ENCODE peak calls at places on chromosome 20, in six cellular contexts. One of them, this sample, is unnamed.

GRCh38 chr20:5606347-5606746 is 143.9 kb upstream of the SHLD1 start:
- DNase-seq in lung: no peak
- DNase-seq in endothelial cell of umbilical vein: no peak
- DNase-seq in PC-3: no peak
- DNase-seq in left ventricle myocardium inferior: no peak
- DNase-seq in Peyer's patch: no peak
- DNase-seq in this sample: no peak

GRCh38 chr20:35617397-35618031 is 1.9 kb downstream of the SPAG4 start:
- DNase-seq in lung: peak; percentile 38
- DNase-seq in endothelial cell of umbilical vein: peak; percentile 67
- DNase-seq in PC-3: peak; percentile 83
- DNase-seq in left ventricle myocardium inferior: peak; percentile 58
- DNase-seq in Peyer's patch: peak; percentile 74
- DNase-seq in this sample: peak; percentile 88

GRCh38 chr20:45283529-45284065 is 23.0 kb upstream of the RBPJL start:
- DNase-seq in lung: no peak
- DNase-seq in endothelial cell of umbilical vein: no peak
- DNase-seq in PC-3: peak; percentile 84
- DNase-seq in left ventricle myocardium inferior: no peak
- DNase-seq in Peyer's patch: no peak
- DNase-seq in this sample: no peak

GRCh38 chr20:50127587-50128519 is 14.9 kb upstream of the UBE2V1 start:
- DNase-seq in lung: no peak
- DNase-seq in endothelial cell of umbilical vein: no peak
- DNase-seq in PC-3: no peak
- DNase-seq in left ventricle myocardium inferior: no peak
- DNase-seq in Peyer's patch: no peak
- DNase-seq in this sample: no peak

GRCh38 chr20:34774431-34774830 is 51.0 kb downstream of the NCOA6 start:
- DNase-seq in lung: no peak
- DNase-seq in endothelial cell of umbilical vein: no peak
- DNase-seq in PC-3: no peak
- DNase-seq in left ventricle myocardium inferior: no peak
- DNase-seq in Peyer's patch: no peak
- DNase-seq in this sample: no peak

GRCh38 chr20:6245436-6245835 is 122.6 kb upstream of the FERMT1 start:
- DNase-seq in lung: no peak
- DNase-seq in endothelial cell of umbilical vein: no peak
- DNase-seq in PC-3: no peak
- DNase-seq in left ventricle myocardium inferior: no peak
- DNase-seq in Peyer's patch: no peak
- DNase-seq in this sample: no peak

GRCh38 chr20:16479666-16480065 is 93.6 kb downstream of the KIF16B start:
- DNase-seq in lung: no peak
- DNase-seq in endothelial cell of umbilical vein: no peak
- DNase-seq in PC-3: no peak
- DNase-seq in left ventricle myocardium inferior: no peak
- DNase-seq in Peyer's patch: no peak
- DNase-seq in this sample: peak; percentile 49

GRCh38 chr20:63574156-63574828 is at the start of gene HELZ2:
- DNase-seq in lung: peak; percentile 78
- DNase-seq in endothelial cell of umbilical vein: peak; percentile 52
- DNase-seq in PC-3: peak; percentile 58
- DNase-seq in left ventricle myocardium inferior: peak; percentile 82
- DNase-seq in Peyer's patch: peak; percentile 93
- DNase-seq in this sample: peak; percentile 82

GRCh38 chr20:6866741-6867140 is 99.3 kb downstream of the BMP2 start:
- DNase-seq in lung: no peak
- DNase-seq in endothelial cell of umbilical vein: no peak
- DNase-seq in PC-3: no peak
- DNase-seq in left ventricle myocardium inferior: no peak
- DNase-seq in Peyer's patch: no peak
- DNase-seq in this sample: no peak

GRCh38 chr20:25327521-25328235 is 63.0 kb downstream of the ABHD12 start:
- DNase-seq in lung: no peak
- DNase-seq in endothelial cell of umbilical vein: no peak
- DNase-seq in PC-3: no peak
- DNase-seq in left ventricle myocardium inferior: no peak
- DNase-seq in Peyer's patch: no peak
- DNase-seq in this sample: no peak

GRCh38 chr20:10217517-10218410 is 866 bp upstream of the SNAP25 start:
- DNase-seq in lung: no peak
- DNase-seq in endothelial cell of umbilical vein: peak; percentile 65
- DNase-seq in PC-3: no peak
- DNase-seq in left ventricle myocardium inferior: no peak
- DNase-seq in Peyer's patch: no peak
- DNase-seq in this sample: no peak
- H3K4me3 ChIP-seq in lung: no peak overlapping the region
- H3K4me3 ChIP-seq in endothelial cell of umbilical vein: peak overlapping the region; percentile 15
- H3K4me3 ChIP-seq in PC-3: no peak overlapping the region
- H3K4me3 ChIP-seq in left ventricle myocardium inferior: peak overlapping the region; percentile 9
- H3K4me3 ChIP-seq in Peyer's patch: no peak overlapping the region
- H3K4me3 ChIP-seq in this sample: no peak overlapping the region

GRCh38 chr20:771741-772464 is 3.6 kb upstream of the SLC52A3 start:
- DNase-seq in lung: no peak
- DNase-seq in endothelial cell of umbilical vein: no peak
- DNase-seq in PC-3: no peak
- DNase-seq in left ventricle myocardium inferior: no peak
- DNase-seq in Peyer's patch: peak; percentile 62
- DNase-seq in this sample: no peak

GRCh38 chr20:766906-767305 is 1.4 kb downstream of the SLC52A3 start:
- DNase-seq in lung: no peak
- DNase-seq in endothelial cell of umbilical vein: no peak
- DNase-seq in PC-3: peak; percentile 15
- DNase-seq in left ventricle myocardium inferior: no peak
- DNase-seq in Peyer's patch: no peak
- DNase-seq in this sample: no peak

GRCh38 chr20:764255-764654 is 4.0 kb downstream of the SLC52A3 start:
- DNase-seq in lung: no peak
- DNase-seq in endothelial cell of umbilical vein: no peak
- DNase-seq in PC-3: no peak
- DNase-seq in left ventricle myocardium inferior: no peak
- DNase-seq in Peyer's patch: no peak
- DNase-seq in this sample: no peak

GRCh38 chr20:770691-771090 is 2.4 kb upstream of the SLC52A3 start:
- DNase-seq in lung: no peak
- DNase-seq in endothelial cell of umbilical vein: no peak
- DNase-seq in PC-3: no peak
- DNase-seq in left ventricle myocardium inferior: no peak
- DNase-seq in Peyer's patch: no peak
- DNase-seq in this sample: no peak

GRCh38 chr20:768426-768978 is at the start of gene SLC52A3:
- DNase-seq in lung: peak; percentile 71
- DNase-seq in endothelial cell of umbilical vein: no peak
- DNase-seq in PC-3: peak; percentile 96
- DNase-seq in left ventricle myocardium inferior: peak; percentile 33
- DNase-seq in Peyer's patch: peak; percentile 89
- DNase-seq in this sample: peak; percentile 59
- TF ChIP-seq CTCF in lung: no peak
- TF ChIP-seq CTCF in endothelial cell of umbilical vein: no peak
- TF ChIP-seq CTCF in PC-3: peak; percentile 92
- TF ChIP-seq CTCF in left ventricle myocardium inferior: peak; percentile 55
- TF ChIP-seq CTCF in Peyer's patch: no peak
- TF ChIP-seq CTCF in this sample: peak; percentile 12

DNA sequence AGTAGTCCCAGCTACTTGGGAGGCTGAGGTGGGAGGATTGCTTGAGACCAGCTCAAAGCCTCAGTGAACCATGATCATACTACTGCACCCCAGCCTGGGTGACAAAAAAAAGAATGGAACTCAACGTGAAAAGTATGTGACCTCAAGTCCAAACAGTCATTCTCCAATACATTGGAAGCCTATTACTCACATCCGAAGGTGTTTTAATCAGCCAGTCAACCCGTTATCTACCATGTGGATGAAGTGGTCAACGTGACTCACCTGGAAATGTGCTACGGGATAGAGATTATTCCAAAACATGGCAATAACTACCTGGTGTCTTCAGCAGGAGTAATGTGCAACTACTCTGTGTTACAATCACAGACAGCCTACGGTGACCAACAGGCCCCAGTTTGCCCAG is 85.8 kb upstream of the TOP1 start:
- DNase-seq in lung: no peak
- DNase-seq in endothelial cell of umbilical vein: no peak
- DNase-seq in PC-3: peak; percentile 45
- DNase-seq in left ventricle myocardium inferior: no peak
- DNase-seq in Peyer's patch: no peak
- DNase-seq in this sample: no peak
- H3K4me1 ChIP-seq in lung: no peaks in the 10 kb centered on the region
- H3K4me1 ChIP-seq in endothelial cell of umbilical vein: no peaks in the 10 kb centered on the region
- H3K4me1 ChIP-seq in PC-3: peaks cover 1% of the 10 kb centered on the region
- H3K4me1 ChIP-seq in left ventricle myocardium inferior: no peaks in the 10 kb centered on the region
- H3K4me1 ChIP-seq in Peyer's patch: no peaks in the 10 kb centered on the region
- H3K4me1 ChIP-seq in this sample: no peaks in the 10 kb centered on the region

GRCh38 chr20:3785240-3786125 is 1.1 kb downstream of the CENPB start:
- DNase-seq in lung: no peak
- DNase-seq in endothelial cell of umbilical vein: peak; percentile 24
- DNase-seq in PC-3: peak; percentile 36
- DNase-seq in left ventricle myocardium inferior: peak; percentile 29
- DNase-seq in Peyer's patch: no peak
- DNase-seq in this sample: no peak
- H3K4me3 ChIP-seq in lung: peak overlapping the region; percentile 68
- H3K4me3 ChIP-seq in endothelial cell of umbilical vein: peak overlapping the region; percentile 1
- H3K4me3 ChIP-seq in PC-3: peak overlapping the region; percentile 73
- H3K4me3 ChIP-seq in left ventricle myocardium inferior: peak overlapping the region; percentile 81
- H3K4me3 ChIP-seq in Peyer's patch: peak overlapping the region; percentile 77
- H3K4me3 ChIP-seq in this sample: peak overlapping the region; percentile 89

DNA sequence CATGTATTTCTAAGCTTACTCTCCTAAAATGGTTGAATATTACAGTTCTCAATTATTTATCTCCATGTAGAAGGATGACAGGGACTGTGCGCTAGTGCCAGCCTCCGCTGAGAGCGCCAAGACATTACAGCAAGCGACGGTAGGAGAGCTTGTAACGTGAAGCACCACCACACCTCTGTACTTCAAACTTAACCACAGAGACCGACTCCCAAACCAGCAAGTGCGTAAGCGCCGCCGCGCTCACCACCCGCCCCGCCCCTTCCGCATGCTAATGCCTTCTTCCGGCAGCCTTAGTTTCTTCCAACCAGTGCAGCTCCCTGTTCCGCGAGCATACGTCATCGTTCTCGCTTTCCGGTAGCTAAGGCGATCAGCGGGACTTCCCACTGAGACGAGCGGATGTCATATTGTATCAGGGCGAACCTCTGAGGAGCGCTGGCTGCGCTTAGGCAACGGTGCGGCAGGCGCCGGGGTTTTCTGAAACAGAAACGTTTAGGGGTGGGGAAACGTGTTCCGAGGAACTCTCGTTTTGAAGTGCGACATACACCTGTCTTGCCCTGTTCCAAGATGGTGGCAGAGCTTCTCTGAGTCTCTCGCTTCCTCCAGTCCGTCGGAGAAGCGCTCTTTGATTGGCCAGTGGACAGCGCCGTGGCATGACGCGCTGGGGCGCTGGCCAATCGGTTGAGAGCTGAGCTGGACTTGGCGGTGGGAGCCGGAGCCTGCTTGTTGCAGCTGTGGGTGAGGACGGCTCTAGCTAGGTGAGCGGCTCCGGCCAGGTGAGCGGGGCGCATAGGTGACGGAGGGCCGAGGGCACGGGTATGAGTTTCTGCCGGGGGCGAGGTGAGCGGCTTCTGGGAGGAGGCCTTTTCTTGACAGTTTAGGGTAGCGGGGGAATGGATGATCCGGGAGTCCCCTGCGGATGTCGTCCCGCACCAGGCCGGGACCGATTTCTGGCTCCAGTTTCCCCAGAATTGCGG is at the start of gene SEC23B:
- DNase-seq in lung: peak; percentile 98
- DNase-seq in endothelial cell of umbilical vein: peak; percentile 98
- DNase-seq in PC-3: peak; percentile 99
- DNase-seq in left ventricle myocardium inferior: peak; percentile 96
- DNase-seq in Peyer's patch: peak; percentile 100
- DNase-seq in this sample: peak; percentile 99
- TF ChIP-seq CTCF in lung: no peak
- TF ChIP-seq CTCF in endothelial cell of umbilical vein: no peak
- TF ChIP-seq CTCF in PC-3: no peak
- TF ChIP-seq CTCF in left ventricle myocardium inferior: no peak
- TF ChIP-seq CTCF in Peyer's patch: no peak
- TF ChIP-seq CTCF in this sample: no peak

GRCh38 chr20:57689745-57690481 is 19.9 kb downstream of the PMEPA1 start:
- DNase-seq in lung: no peak
- DNase-seq in endothelial cell of umbilical vein: no peak
- DNase-seq in PC-3: no peak
- DNase-seq in left ventricle myocardium inferior: no peak
- DNase-seq in Peyer's patch: no peak
- DNase-seq in this sample: no peak

GRCh38 chr20:57690525-57690924 is 19.3 kb downstream of the PMEPA1 start:
- DNase-seq in lung: no peak
- DNase-seq in endothelial cell of umbilical vein: no peak
- DNase-seq in PC-3: no peak
- DNase-seq in left ventricle myocardium inferior: no peak
- DNase-seq in Peyer's patch: no peak
- DNase-seq in this sample: no peak

GRCh38 chr20:57686931-57687652 is 22.7 kb downstream of the PMEPA1 start:
- DNase-seq in lung: no peak
- DNase-seq in endothelial cell of umbilical vein: no peak
- DNase-seq in PC-3: peak; percentile 90
- DNase-seq in left ventricle myocardium inferior: no peak
- DNase-seq in Peyer's patch: no peak
- DNase-seq in this sample: no peak

GRCh38 chr20:57688864-57689263 is 21.0 kb downstream of the PMEPA1 start:
- DNase-seq in lung: no peak
- DNase-seq in endothelial cell of umbilical vein: no peak
- DNase-seq in PC-3: no peak
- DNase-seq in left ventricle myocardium inferior: peak; percentile 61
- DNase-seq in Peyer's patch: no peak
- DNase-seq in this sample: no peak

DNA sequence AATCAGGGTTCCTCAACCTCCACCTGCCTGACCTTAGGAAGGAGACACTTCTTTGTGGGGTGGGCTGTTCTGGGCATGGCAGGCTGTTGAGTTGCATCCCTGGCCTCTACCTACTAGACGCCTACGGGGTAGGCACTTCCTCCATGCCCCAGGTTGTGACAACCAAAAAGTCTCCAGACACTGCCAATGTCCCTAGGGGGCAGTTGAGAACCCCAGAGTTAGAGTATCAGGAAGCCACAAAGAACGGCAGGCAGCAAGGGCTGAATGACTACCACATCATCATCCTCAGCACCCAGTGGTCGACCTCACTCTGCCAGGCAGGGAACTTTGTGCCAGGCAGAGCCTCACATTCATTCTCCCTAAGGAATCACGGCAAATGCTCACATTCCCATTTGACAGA is 21.5 kb downstream of the PMEPA1 start:
- DNase-seq in lung: no peak
- DNase-seq in endothelial cell of umbilical vein: no peak
- DNase-seq in PC-3: no peak
- DNase-seq in left ventricle myocardium inferior: no peak
- DNase-seq in Peyer's patch: no peak
- DNase-seq in this sample: no peak
- H3K4me1 ChIP-seq in lung: peaks cover 10% of the 10 kb centered on the region
- H3K4me1 ChIP-seq in endothelial cell of umbilical vein: peaks cover 6% of the 10 kb centered on the region
- H3K4me1 ChIP-seq in PC-3: peaks cover 61% of the 10 kb centered on the region
- H3K4me1 ChIP-seq in left ventricle myocardium inferior: peaks cover 98% of the 10 kb centered on the region
- H3K4me1 ChIP-seq in Peyer's patch: peaks cover 53% of the 10 kb centered on the region
- H3K4me1 ChIP-seq in this sample: peaks cover 11% of the 10 kb centered on the region

This sample was measured in Caco-2.